ENCODE peak calls at places on chromosomes 5 and 9, in four cellular contexts. Y is NCI-H748 treated with DMSO at 0.1 percent for 48 hours; O is AG09319; D is effector memory CD8-positive, alpha-beta T cell. C is an unnamed sample.

GRCh38 chr9:75612205-75612604 is 278.3 kb upstream of the PCSK5 start:
- DNase-seq in Y (no peak), O (no peak), D (no peak), C (no peak)

GRCh38 chr5:32443541-32444190 is 874 bp downstream of the ZFR start:
- DNase-seq in Y (no peak), O (no peak), D (peak), C (peak)

GRCh38 chr5:132787076-132787475 is 10.0 kb upstream of the SEPTIN8 start:
- DNase-seq in Y (no peak), O (no peak), D (no peak), C (no peak)

GRCh38 chr5:131353991-131354390 is 90.1 kb downstream of the CDC42SE2 start:
- DNase-seq in Y (no peak), O (no peak), D (no peak), C (no peak)

GRCh38 chr5:150503977-150504620 is 3.8 kb upstream of the NDST1 start:
- DNase-seq in Y (no peak), O (no peak), D (no peak), C (no peak)

GRCh38 chr9:72486606-72486955 is 34.8 kb upstream of the TMC1 start:
- DNase-seq in Y (no peak), O (no peak), D (no peak), C (no peak)

GRCh38 chr5:56737002-56737621 is 78.2 kb upstream of the MAP3K1 start:
- DNase-seq in Y (no peak), O (no peak), D (no peak), C (no peak)

GRCh38 chr9:95381243-95381642 is 63.7 kb upstream of the FANCC start:
- DNase-seq in Y (no peak), O (peak), D (no peak), C (no peak)

GRCh38 chr9:90805006-90805993 is 3.7 kb downstream of the SYK start:
- DNase-seq in Y (peak), O (no peak), D (no peak), C (no peak)

GRCh38 chr9:125401317-125401716 is 139.7 kb downstream of the GAPVD1 start:
- DNase-seq in Y (no peak), O (no peak), D (no peak), C (no peak)

GRCh38 chr5:127665641-127666040 is 16.8 kb downstream of the CTXN3 start:
- DNase-seq in Y (no peak), O (no peak), D (no peak), C (no peak)

GRCh38 chr5:6745706-6746217 is 32.5 kb downstream of the TENT4A start:
- DNase-seq in Y (peak), O (peak), D (peak), C (no peak)

GRCh38 chr5:81091199-81091598 is 131.0 kb downstream of the RASGRF2 start:
- DNase-seq in Y (no peak), O (no peak), D (no peak), C (no peak)

GRCh38 chr5:171580506-171581265 is 161.2 kb downstream of the FGF18 start:
- DNase-seq in Y (no peak), O (peak), D (no peak), C (no peak)

GRCh38 chr5:113682497-113683136 is 169.1 kb downstream of the YTHDC2 start:
- DNase-seq in Y (no peak), O (no peak), D (no peak), C (no peak)

GRCh38 chr9:35882265-35882848 is 12.2 kb upstream of the OR13J1 start:
- DNase-seq in Y (peak), O (peak), D (peak), C (peak)

C was measured in T follicular helper cell.